ENCODE peak calls at places on chromosomes 11 and 22, in nine cellular contexts. X is midbrain; Q is pancreas; Z is Caki2; J is left ventricle myocardium inferior; T is head of caudate nucleus; G is CD4-positive, CD25-positive, alpha-beta regulatory T cell; K is dorsolateral prefrontal cortex; S is GM12865. P is an unnamed sample.

GRCh38 chr11:69280451-69280850 is 13.5 kb upstream of the MYEOV start:
- DNase-seq in X (no peak), Q (no peak), Z (peak; percentile 85), J (no peak), T (no peak), G (no peak), K (no peak), S (no peak), P (no peak)

GRCh38 chr22:19759994-19760651 is 455 bp upstream of the TBX1 start:
- DNase-seq in X (no peak), Q (no peak), Z (no peak), J (no peak), T (no peak), G (no peak), K (no peak), S (no peak), P (no peak)

GRCh38 chr11:75802913-75803820 is 11.8 kb upstream of the UVRAG start:
- DNase-seq in X (peak; percentile 86), Q (peak; percentile 80), Z (no peak), J (peak; percentile 69), T (peak; percentile 46), G (peak; percentile 56), K (peak; percentile 82), S (peak; percentile 85), P (peak; percentile 82)

GRCh38 chr11:76944225-76944624 is 83.5 kb downstream of the ACER3 start:
- DNase-seq in X (no peak), Q (no peak), Z (no peak), J (no peak), T (no peak), G (no peak), K (no peak), S (no peak), P (no peak)

GRCh38 chr11:103681855-103682254 is 354.6 kb upstream of the DDI1 start:
- DNase-seq in X (no peak), Q (no peak), Z (no peak), J (no peak), T (no peak), G (no peak), K (no peak), S (no peak), P (no peak)

GRCh38 chr11:38718659-38719058 is 2120.6 kb upstream of the RAG2 start:
- DNase-seq in X (no peak), Q (no peak), Z (peak; percentile 1), J (no peak), T (no peak), G (no peak), K (no peak), S (no peak), P (no peak)

GRCh38 chr11:14112721-14113120 is 150.2 kb downstream of the SPON1 start:
- DNase-seq in X (no peak), Q (no peak), Z (no peak), J (no peak), T (no peak), G (no peak), K (no peak), S (no peak), P (no peak)

GRCh38 chr11:27296406-27296994 is 66.5 kb downstream of the CCDC34 start:
- DNase-seq in X (no peak), Q (no peak), Z (peak; percentile 47), J (no peak), T (no peak), G (no peak), K (no peak), S (peak; percentile 62), P (no peak)

GRCh38 chr11:57946628-57947027 is 77.1 kb upstream of the OR9Q1 start:
- DNase-seq in X (no peak), Q (no peak), Z (no peak), J (no peak), T (no peak), G (no peak), K (no peak), S (no peak), P (no peak)

GRCh38 chr22:43110444-43110926 is at the start of gene BIK:
- DNase-seq in X (no peak), Q (peak; percentile 79), Z (no peak), J (peak; percentile 39), T (no peak), G (peak; percentile 28), K (peak; percentile 7), S (peak; percentile 82), P (peak; percentile 17)

GRCh38 chr11:103792981-103793468 is 243.4 kb upstream of the DDI1 start:
- DNase-seq in X (no peak), Q (no peak), Z (no peak), J (no peak), T (no peak), G (no peak), K (no peak), S (no peak), P (no peak)

GRCh38 chr11:67282876-67283371 is 6.2 kb upstream of the ANKRD13D start:
- DNase-seq in X (no peak), Q (no peak), Z (no peak), J (peak; percentile 12), T (no peak), G (no peak), K (no peak), S (no peak), P (no peak)

GRCh38 chr11:15843309-15843857 is 513.0 kb downstream of the SOX6 start:
- DNase-seq in X (peak; percentile 79), Q (no peak), Z (no peak), J (no peak), T (peak; percentile 16), G (no peak), K (no peak), S (no peak), P (peak; percentile 85)

GRCh38 chr22:37681556-37682049 is 4.5 kb upstream of the NOL12 start:
- DNase-seq in X (peak; percentile 57), Q (peak; percentile 77), Z (peak; percentile 58), J (peak; percentile 61), T (peak; percentile 62), G (peak; percentile 62), K (no peak), S (peak; percentile 88), P (no peak)

GRCh38 chr11:95625164-95626017 is 164.2 kb downstream of the FAM76B start:
- DNase-seq in X (no peak), Q (no peak), Z (no peak), J (no peak), T (no peak), G (no peak), K (no peak), S (no peak), P (no peak)

GRCh38 chr11:78138694-78139421 is 568 bp downstream of the ALG8 start:
- DNase-seq in X (no peak), Q (no peak), Z (peak; percentile 31), J (no peak), T (no peak), G (no peak), K (no peak), S (peak; percentile 64), P (no peak)

GRCh38 chr11:44498524-44498923 is 66.9 kb upstream of the CD82 start:
- DNase-seq in X (no peak), Q (no peak), Z (no peak), J (no peak), T (no peak), G (no peak), K (no peak), S (no peak), P (no peak)

GRCh38 chr11:129457321-129457720 is 81.7 kb downstream of the BARX2 start:
- DNase-seq in X (no peak), Q (no peak), Z (no peak), J (no peak), T (no peak), G (no peak), K (no peak), S (no peak), P (no peak)

GRCh38 chr11:2582436-2582931 is 117.3 kb downstream of the KCNQ1OT1 start:
- DNase-seq in X (no peak), Q (peak; percentile 46), Z (no peak), J (peak; percentile 20), T (peak; percentile 1), G (no peak), K (peak; percentile 2), S (no peak), P (no peak)

GRCh38 chr11:2844116-2844515 is 41.5 kb downstream of the CDKN1C start:
- DNase-seq in X (no peak), Q (no peak), Z (no peak), J (no peak), T (no peak), G (no peak), K (no peak), S (no peak), P (no peak)

GRCh38 chr11:127217941-127218615 is 217.5 kb upstream of the KIRREL3 start:
- DNase-seq in X (no peak), Q (no peak), Z (no peak), J (no peak), T (no peak), G (no peak), K (no peak), S (no peak), P (no peak)

GRCh38 chr11:29781268-29781667 is 235.6 kb downstream of the KCNA4 start:
- DNase-seq in X (no peak), Q (no peak), Z (no peak), J (peak; percentile 54), T (peak; percentile 39), G (no peak), K (peak; percentile 39), S (no peak), P (no peak)